ENCODE peak calls at places on chromosomes 11 and 22, in seven cellular contexts. W, S, H, E, Y, U and N are unnamed samples. For H3K4me1, the result is how much of the 10 kb centered on the place peaks cover.

GRCh38 chr11:36056160-36056751 is 112.4 kb downstream of the LDLRAD3 start:
- DNase-seq in E (peak), S (no peak), W (no peak), Y (peak), H (peak), U (no peak), N (peak)

GRCh38 chr11:20041499-20041898 is 118.8 kb downstream of the DBX1 start:
- DNase-seq in W (no peak), Y (no peak), E (peak), U (no peak), H (no peak), S (no peak), N (no peak)

GRCh38 chr11:73538381-73538872 is 59.5 kb downstream of the FAM168A start:
- DNase-seq in W (no peak), U (peak), S (peak), Y (peak), H (peak), E (no peak), N (no peak)

GRCh38 chr11:606245-606644 is 9.5 kb downstream of the IRF7 start:
- DNase-seq in H (peak), S (no peak), Y (no peak), U (no peak), W (no peak), E (peak), N (no peak)

GRCh38 chr11:112129656-112130055 is 34.2 kb downstream of the IL18 start:
- DNase-seq in E (no peak), W (no peak), U (no peak), H (no peak), S (no peak), Y (no peak), N (no peak)

GRCh38 chr11:117421471-117421870 is 93.8 kb downstream of the CEP164 start:
- DNase-seq in W (no peak), S (no peak), Y (no peak), E (no peak), H (no peak), U (no peak), N (no peak)

GRCh38 chr11:34680206-34680605 is 59.3 kb downstream of the EHF start:
- DNase-seq in U (no peak), H (peak), S (no peak), Y (no peak), W (no peak), E (peak), N (no peak)

GRCh38 chr11:113349528-113349927 is 35.1 kb downstream of the TTC12 start:
- DNase-seq in W (no peak), Y (no peak), E (no peak), U (no peak), S (no peak), H (no peak), N (no peak)

GRCh38 chr11:34623463-34623862 is 2.6 kb downstream of the EHF start:
- DNase-seq in H (no peak), E (no peak), W (no peak), S (no peak), U (no peak), Y (no peak), N (peak)

GRCh38 chr11:125532668-125533067 is 36.6 kb upstream of the FEZ1 start:
- DNase-seq in Y (no peak), H (no peak), E (no peak), S (no peak), U (no peak), W (no peak), N (no peak)

GRCh38 chr22:17265649-17266248 is 46.5 kb upstream of the ADA2 start:
- DNase-seq in S (no peak), H (no peak), Y (no peak), E (no peak), U (no peak), W (no peak), N (peak)

GRCh38 chr22:43510226-43511070 is 98.6 kb downstream of the MPPED1 start:
- DNase-seq in E (no peak), S (no peak), W (no peak), Y (no peak), U (no peak), H (no peak), N (no peak)

GRCh38 chr22:43508489-43508888 is 96.7 kb downstream of the MPPED1 start:
- DNase-seq in H (no peak), S (no peak), W (no peak), Y (no peak), E (no peak), U (no peak), N (no peak)

GRCh38 chr22:43511276-43511910 is 99.6 kb downstream of the MPPED1 start:
- DNase-seq in S (no peak), W (no peak), H (no peak), Y (no peak), U (no peak), E (no peak), N (no peak)

GRCh38 chr22:43507235-43507634 is 95.4 kb downstream of the MPPED1 start:
- DNase-seq in S (no peak), H (no peak), Y (no peak), E (no peak), U (no peak), W (no peak), N (no peak)

GRCh38 chr22:43509337-43509736 is 97.5 kb downstream of the MPPED1 start:
- DNase-seq in E (no peak), W (no peak), S (no peak), Y (no peak), U (no peak), H (no peak), N (no peak)
- H3K9ac ChIP-seq in E (no peak), W (no peak), S (no peak), Y (no peak), U (peak), H (no peak), N (no peak)

GRCh38 chr11:68329993-68330699 is 17.8 kb downstream of the LRP5 start:
- DNase-seq in U (no peak), S (no peak), Y (no peak), W (no peak), H (peak), E (no peak), N (no peak)
- H3K4me1 ChIP-seq in U (half or more), S (under half), Y (under half), W (under half), H (under half), E (under half), N (under half)

GRCh38 chr22:32130464-32130863 is 28.6 kb downstream of the C22orf42 start:
- DNase-seq in W (no peak), U (no peak), S (no peak), Y (no peak), E (no peak), H (peak), N (no peak)
- H3K9ac ChIP-seq in W (no peak), U (no peak), S (no peak), Y (no peak), E (no peak), H (no peak), N (no peak)

DNA sequence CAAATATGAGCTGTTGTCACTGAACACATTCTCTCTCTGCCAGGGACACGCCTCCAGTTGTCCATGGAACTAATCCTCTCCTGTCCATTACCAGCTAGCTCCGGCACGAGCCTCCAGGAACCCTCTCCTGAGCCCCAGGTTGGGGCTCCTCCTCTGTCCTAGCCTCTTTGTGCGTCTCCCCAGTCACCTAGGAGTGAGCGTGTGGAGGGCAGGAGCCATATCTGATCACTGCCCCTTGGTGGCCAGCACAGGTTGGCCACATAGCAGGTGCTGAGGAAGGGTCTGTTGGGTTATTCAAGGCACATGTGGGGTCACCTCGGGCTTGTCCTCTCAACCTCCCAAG is 2.5 kb downstream of the SYVN1 start:
- DNase-seq in E (no peak), U (no peak), W (no peak), H (no peak), S (no peak), Y (no peak), N (no peak)
- H3K4me1 ChIP-seq in E (under half), U (under half), W (under half), H (under half), S (under half), Y (under half), N (under half)

GRCh38 chr11:66595245-66595904 is 2.4 kb downstream of the CCS start:
- DNase-seq in H (peak), W (no peak), E (no peak), U (no peak), S (no peak), Y (no peak), N (peak)

GRCh38 chr11:66592457-66593302 is at the start of the genes CCDC87 and CCS:
- DNase-seq in Y (peak), U (peak), W (peak), E (peak), H (peak), S (peak), N (peak)

GRCh38 chr11:66591175-66591574 is 1.7 kb downstream of the CCDC87 start:
- DNase-seq in H (no peak), U (no peak), S (no peak), W (no peak), E (no peak), Y (no peak), N (no peak)

GRCh38 chr11:66593303-66593635 is 284 bp downstream of the CCS start:
- DNase-seq in H (peak), W (no peak), Y (no peak), E (no peak), U (no peak), S (no peak), N (no peak)

DNA sequence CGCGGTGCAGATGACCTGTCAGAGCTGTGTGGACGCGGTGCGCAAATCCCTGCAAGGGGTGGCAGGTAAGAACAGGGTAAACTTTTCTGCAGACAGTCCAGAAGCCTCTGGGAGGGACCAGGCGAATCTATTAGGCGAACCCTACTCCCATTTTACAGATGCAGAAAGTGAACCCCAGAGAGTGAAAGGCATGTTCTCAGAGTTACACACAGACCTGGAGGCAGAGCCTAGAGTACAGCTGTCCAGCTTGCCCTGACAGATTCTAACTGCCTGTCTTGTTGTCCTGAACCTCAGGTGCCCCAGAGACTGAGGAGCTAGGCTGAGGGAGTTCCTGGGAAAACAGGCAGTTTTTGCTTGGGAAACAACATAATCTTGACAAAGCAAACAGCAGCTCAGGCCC is 665 bp downstream of the CCS start:
- DNase-seq in S (no peak), Y (no peak), U (no peak), H (peak), W (no peak), E (no peak), N (peak)
- H3K9ac ChIP-seq in S (peak), Y (peak), U (peak), H (peak), W (peak), E (peak), N (peak)